ENCODE peak calls at places on chromosomes 7 and 10, in seven cellular contexts. O is neural progenitor cell; Y is breast epithelium; C is H9; Z is A549; F is kidney; B is CD4-positive, CD25-positive, alpha-beta regulatory T cell. G is an unnamed sample. For H3K4me1, the result is how much of the 10 kb centered on the place peaks cover.

GRCh38 chr10:69065406-69066361 is 22.2 kb upstream of the SRGN start:
- DNase-seq in O (no peak), Y (no peak), C (no peak), Z (no peak), F (peak), B (no peak), G (no peak)

GRCh38 chr10:103669243-103669929 is 175.9 kb downstream of the NEURL1 start:
- DNase-seq in O (no peak), Y (no peak), C (no peak), Z (no peak), F (no peak), B (no peak), G (no peak)

GRCh38 chr10:72124984-72125383 is 36.6 kb upstream of the SPOCK2 start:
- DNase-seq in O (no peak), Y (no peak), C (no peak), Z (no peak), F (no peak), B (no peak), G (no peak)

GRCh38 chr10:62590305-62590704 is 214.2 kb upstream of the ADO start:
- DNase-seq in O (no peak), Y (no peak), C (no peak), Z (no peak), F (no peak), B (no peak), G (no peak)

GRCh38 chr7:148927141-148927540 is 43.0 kb upstream of the EZH2 start:
- DNase-seq in O (no peak), Y (no peak), C (no peak), Z (no peak), F (no peak), B (no peak), G (no peak)

GRCh38 chr10:31769564-31769963 is 159.1 kb downstream of the ARHGAP12 start:
- DNase-seq in O (no peak), Y (no peak), C (no peak), Z (no peak), F (no peak), B (no peak), G (no peak)

GRCh38 chr10:110859947-110860376 is 11.8 kb upstream of the PDCD4 start:
- DNase-seq in O (no peak), Y (no peak), C (no peak), Z (no peak), F (no peak), B (no peak), G (no peak)

GRCh38 chr7:57867884-57868701 is 418.1 kb downstream of the ZNF716 start:
- DNase-seq in O (no peak), Y (peak), C (no peak), Z (no peak), F (peak), B (no peak), G (no peak)

GRCh38 chr7:134834689-134835462 is 55.4 kb downstream of the CALD1 start:
- DNase-seq in O (no peak), Y (no peak), C (no peak), Z (no peak), F (no peak), B (no peak), G (no peak)

GRCh38 chr10:6607187-6607586 is 27.1 kb upstream of the PRKCQ start:
- DNase-seq in O (no peak), Y (no peak), C (no peak), Z (no peak), F (no peak), B (peak), G (peak)

GRCh38 chr10:44968101-44968886 is 8.7 kb downstream of the RASSF4 start:
- DNase-seq in O (no peak), Y (no peak), C (no peak), Z (no peak), F (no peak), B (peak), G (no peak)

GRCh38 chr7:79949778-79950177 is 184.9 kb upstream of the GNAI1 start:
- DNase-seq in O (no peak), Y (no peak), C (no peak), Z (no peak), F (no peak), B (no peak), G (no peak)

GRCh38 chr7:18890885-18891621 is 226.4 kb downstream of the TWIST1 start:
- DNase-seq in O (no peak), Y (no peak), C (no peak), Z (no peak), F (no peak), B (no peak), G (no peak)

GRCh38 chr7:107628461-107629064 is 32.1 kb upstream of the SLC26A4 start:
- DNase-seq in O (no peak), Y (no peak), C (no peak), Z (no peak), F (no peak), B (peak), G (no peak)

GRCh38 chr10:3067045-3067858 is at the start of gene PFKP:
- DNase-seq in O (peak), Y (no peak), C (peak), Z (no peak), F (peak), B (peak), G (peak)

GRCh38 chr10:49662169-49662830 is 17.2 kb upstream of the C10orf53 start:
- DNase-seq in O (no peak), Y (no peak), C (no peak), Z (no peak), F (no peak), B (no peak), G (no peak)

GRCh38 chr10:46546591-46547330 is 9.7 kb downstream of the GPRIN2 start:
- DNase-seq in O (no peak), Y (peak), C (peak), Z (no peak), F (peak), B (no peak), G (peak)

GRCh38 chr7:40827217-40828085 is 692.6 kb downstream of the SUGCT start:
- DNase-seq in O (peak), Y (no peak), C (no peak), Z (no peak), F (no peak), B (no peak), G (no peak)

GRCh38 chr7:8176370-8177081 is 85.4 kb downstream of the ICA1 start:
- DNase-seq in O (no peak), Y (no peak), C (no peak), Z (no peak), F (no peak), B (peak), G (peak)

GRCh38 chr7:7408001-7408770 is 127.5 kb downstream of the COL28A1 start:
- DNase-seq in O (no peak), Y (no peak), C (no peak), Z (no peak), F (no peak), B (no peak), G (no peak)

GRCh38 chr10:113187066-113187777 is 237.2 kb downstream of the TCF7L2 start:
- DNase-seq in O (no peak), Y (no peak), C (no peak), Z (no peak), F (peak), B (no peak), G (no peak)

GRCh38 chr7:134648456-134648855 is 1.8 kb downstream of the BPGM start:
- DNase-seq in O (no peak), Y (no peak), C (no peak), Z (no peak), F (no peak), B (no peak), G (no peak)

GRCh38 chr7:22482476-22482875 is 17.5 kb downstream of the STEAP1B start:
- DNase-seq in O (no peak), Y (no peak), C (no peak), Z (no peak), F (no peak), B (no peak), G (no peak)

GRCh38 chr7:47724335-47724982 is 142.5 kb upstream of the TNS3 start:
- DNase-seq in O (peak), Y (no peak), C (peak), Z (no peak), F (no peak), B (no peak), G (no peak)

GRCh38 chr10:79060641-79061255 is 8.0 kb upstream of the ZMIZ1 start:
- DNase-seq in O (no peak), Y (no peak), C (no peak), Z (no peak), F (peak), B (no peak), G (no peak)

GRCh38 chr10:80580811-80581468 is 43.2 kb downstream of the SH2D4B start:
- DNase-seq in O (no peak), Y (no peak), C (no peak), Z (no peak), F (no peak), B (no peak), G (no peak)

GRCh38 chr10:13669182-13669860 is 82.6 kb downstream of the PRPF18 start:
- DNase-seq in O (no peak), Y (no peak), C (no peak), Z (no peak), F (no peak), B (no peak), G (no peak)

GRCh38 chr10:124019886-124020797 is 73.3 kb downstream of the CHST15 start:
- DNase-seq in O (peak), Y (no peak), C (peak), Z (no peak), F (peak), B (no peak), G (no peak)
- H3K4me1 ChIP-seq in O (under half), Y (under half), C (under half), Z (under half), F (under half), B (under half), G (under half)

DNA sequence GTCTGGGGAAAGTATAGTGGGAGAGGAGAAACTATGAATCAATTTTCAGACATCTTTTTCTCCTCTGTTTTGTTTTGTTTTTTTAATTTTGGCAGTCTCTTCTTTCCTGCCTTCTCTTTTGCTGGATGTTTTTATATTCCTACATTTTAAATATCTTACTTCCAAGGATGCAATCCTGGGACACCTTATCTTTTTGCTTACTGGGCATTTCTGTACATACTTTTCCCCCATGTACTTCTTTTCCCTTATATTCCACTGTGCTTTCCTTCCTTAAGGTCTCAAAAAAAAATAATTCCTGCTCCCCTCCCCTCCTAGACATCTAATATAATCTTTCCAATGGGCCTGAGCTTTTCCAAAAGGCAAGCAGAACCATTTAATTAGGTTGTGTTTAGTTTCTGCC is 701.1 kb downstream of the NRG3 start:
- DNase-seq in O (no peak), Y (no peak), C (no peak), Z (no peak), F (no peak), B (no peak), G (no peak)
- H3K4me1 ChIP-seq in O (under half), Y (under half), C (under half), Z (under half), F (under half), B (under half), G (under half)

DNA sequence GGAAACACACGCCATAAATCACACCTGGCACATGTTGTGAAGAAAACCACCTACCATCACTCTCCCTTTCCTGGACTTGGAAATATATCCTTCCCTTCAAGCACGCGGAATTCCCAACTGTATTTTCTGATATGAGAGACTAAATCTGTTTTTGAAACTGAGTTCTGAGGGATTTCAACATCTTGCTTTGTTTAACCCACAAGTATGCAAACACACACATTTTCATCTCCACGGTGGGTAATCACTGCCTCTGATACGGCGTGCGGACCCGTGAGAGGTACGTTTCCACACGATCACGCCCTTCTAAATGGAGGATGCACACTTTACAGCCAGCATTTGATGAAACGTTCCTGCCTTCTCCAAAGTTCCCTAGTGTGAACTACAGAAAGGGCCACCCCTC is 83.4 kb downstream of the ZRANB1 start:
- DNase-seq in O (no peak), Y (no peak), C (no peak), Z (no peak), F (no peak), B (no peak), G (no peak)
- H3K4me1 ChIP-seq in O (under half), Y (under half), C (under half), Z (under half), F (under half), B (under half), G (under half)

DNA sequence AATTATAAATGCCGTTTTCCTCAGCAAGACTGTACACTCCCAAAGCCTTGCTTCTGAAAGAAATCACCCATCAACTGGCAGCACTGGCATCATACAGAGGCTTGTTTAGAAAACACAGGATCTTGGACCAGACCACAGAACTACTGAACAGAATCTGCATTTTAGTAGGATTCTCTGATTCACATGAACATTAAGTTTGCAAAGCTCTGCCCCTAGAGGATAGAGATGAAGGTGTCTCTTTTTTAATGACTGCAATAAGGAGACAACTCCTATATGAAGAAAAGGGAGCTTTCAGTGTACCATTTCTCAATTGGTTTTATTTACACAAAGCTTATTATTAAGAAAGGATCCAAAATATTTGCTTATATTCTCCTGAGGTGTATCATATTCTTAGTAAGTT is 172.7 kb downstream of the AGMO start:
- DNase-seq in O (no peak), Y (no peak), C (no peak), Z (no peak), F (no peak), B (no peak), G (no peak)
- H3K4me1 ChIP-seq in O (under half), Y (under half), C (under half), Z (under half), F (under half), B (under half), G (under half)

DNA sequence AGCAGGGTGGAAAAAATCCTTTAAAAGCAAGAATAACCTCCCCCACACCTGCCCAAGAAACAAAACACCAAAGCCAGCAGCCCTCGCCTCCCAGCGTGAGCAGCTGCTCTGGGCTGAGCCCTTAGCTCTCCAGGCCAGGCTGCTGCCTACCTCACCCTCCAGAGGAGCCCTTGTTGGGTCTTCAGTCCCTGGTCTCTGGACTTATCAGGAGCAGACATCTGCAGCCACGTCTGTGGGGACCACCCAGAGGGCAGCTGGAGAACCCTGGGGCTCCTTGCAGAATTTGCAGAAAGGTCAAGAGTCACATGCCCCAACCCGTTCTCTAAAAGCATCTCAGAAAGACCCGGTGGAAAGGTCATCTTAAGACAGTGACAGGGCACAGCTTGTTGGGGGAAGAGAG is 425.8 kb upstream of the NFE2L3 start:
- DNase-seq in O (peak), Y (no peak), C (peak), Z (no peak), F (peak), B (no peak), G (no peak)
- H3K4me1 ChIP-seq in O (half or more), Y (under half), C (under half), Z (under half), F (under half), B (under half), G (under half)

DNA sequence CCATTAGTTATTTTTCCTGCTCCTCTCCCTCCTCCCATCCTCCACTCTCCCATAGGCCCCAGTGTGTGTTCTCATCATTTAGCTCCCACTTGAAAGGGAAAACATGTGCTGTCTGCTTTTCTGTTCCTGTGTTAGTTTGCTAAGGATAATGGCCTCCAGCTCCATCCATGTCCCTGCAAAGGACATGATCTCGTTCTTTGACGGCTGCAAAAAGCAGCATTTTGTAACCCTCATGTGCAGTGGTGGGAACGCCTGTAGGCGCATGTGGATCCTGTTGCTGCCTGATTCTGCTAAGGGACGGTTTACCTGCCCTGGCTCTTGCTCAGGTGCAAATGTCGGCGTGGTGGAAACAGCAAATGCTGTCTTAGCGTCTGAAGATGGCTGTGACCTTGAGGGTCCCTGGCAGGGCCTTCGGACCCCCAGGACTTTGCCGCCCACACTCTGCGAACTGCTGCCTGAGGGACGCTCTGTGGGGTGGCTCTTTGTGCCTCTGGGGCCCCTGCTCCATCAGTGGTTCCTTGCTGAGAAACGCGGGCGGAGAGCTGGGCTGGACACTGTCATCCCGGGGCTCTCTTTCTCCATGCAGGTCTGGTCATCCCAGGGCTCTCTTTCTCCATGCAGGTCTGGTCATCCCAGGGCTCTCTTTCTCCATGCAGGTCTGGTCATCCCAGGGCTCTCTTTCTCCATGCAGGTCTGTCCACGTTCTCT is 5.5 kb upstream of the MTG1 start:
- DNase-seq in O (no peak), Y (no peak), C (peak), Z (no peak), F (peak), B (no peak), G (no peak)
- H3K4me1 ChIP-seq in O (under half), Y (under half), C (under half), Z (under half), F (under half), B (under half), G (under half)

GRCh38 chr7:106064329-106064728 is 47.8 kb downstream of the SYPL1 start:
- DNase-seq in O (no peak), Y (no peak), C (no peak), Z (no peak), F (no peak), B (no peak), G (no peak)
- H3K4me1 ChIP-seq in O (under half), Y (under half), C (under half), Z (under half), F (under half), B (under half), G (under half)

GRCh38 chr7:139739863-139740597 is 37.8 kb downstream of the HIPK2 start:
- DNase-seq in O (no peak), Y (no peak), C (no peak), Z (no peak), F (no peak), B (no peak), G (no peak)
- H3K4me1 ChIP-seq in O (under half), Y (under half), C (under half), Z (half or more), F (half or more), B (under half), G (under half)

G was measured in naive thymus-derived CD4-positive, alpha-beta T cell.